ENCODE peak calls at places on chromosomes 16 and 17, in five cellular contexts. One of them, this sample, is unnamed.

GRCh38 chr17:31902693-31903092 is 1.2 kb upstream of the UTP6 start:
- DNase-seq in A549: no peak
- DNase-seq in M059J: no peak
- DNase-seq in OCI-LY7: no peak
- DNase-seq in fibroblast of the aortic adventitia: no peak
- DNase-seq in this sample: no peak

GRCh38 chr17:16407911-16408588 is 7.3 kb upstream of the TRPV2 start:
- DNase-seq in A549: peak; percentile 60
- DNase-seq in OCI-LY7: peak; percentile 70
- DNase-seq in fibroblast of the aortic adventitia: peak; percentile 62
- DNase-seq in M059J: peak; percentile 61
- DNase-seq in this sample: no peak

GRCh38 chr17:20995873-20996723 is 46.7 kb downstream of the USP22 start:
- DNase-seq in M059J: no peak
- DNase-seq in A549: no peak
- DNase-seq in fibroblast of the aortic adventitia: no peak
- DNase-seq in OCI-LY7: no peak
- DNase-seq in this sample: peak; percentile 14

GRCh38 chr17:82230627-82231311 is 1.9 kb downstream of the SLC16A3 start:
- DNase-seq in A549: peak; percentile 92
- DNase-seq in M059J: peak; percentile 55
- DNase-seq in OCI-LY7: no peak
- DNase-seq in fibroblast of the aortic adventitia: peak; percentile 75
- DNase-seq in this sample: peak; percentile 82

GRCh38 chr16:85610059-85610445 is 3.1 kb upstream of the GSE1 start:
- DNase-seq in M059J: no peak
- DNase-seq in OCI-LY7: no peak
- DNase-seq in fibroblast of the aortic adventitia: no peak
- DNase-seq in A549: no peak
- DNase-seq in this sample: no peak

GRCh38 chr16:16042076-16042475 is 92.7 kb downstream of the ABCC1 start:
- DNase-seq in A549: no peak
- DNase-seq in OCI-LY7: no peak
- DNase-seq in fibroblast of the aortic adventitia: peak; percentile 75
- DNase-seq in M059J: peak; percentile 87
- DNase-seq in this sample: no peak

GRCh38 chr17:869067-869466 is 86.9 kb downstream of the MRM3 start:
- DNase-seq in OCI-LY7: no peak
- DNase-seq in fibroblast of the aortic adventitia: peak; percentile 80
- DNase-seq in A549: no peak
- DNase-seq in M059J: peak; percentile 60
- DNase-seq in this sample: no peak

GRCh38 chr17:72492941-72493340 is 372.1 kb downstream of the SOX9 start:
- DNase-seq in M059J: no peak
- DNase-seq in A549: no peak
- DNase-seq in fibroblast of the aortic adventitia: no peak
- DNase-seq in OCI-LY7: no peak
- DNase-seq in this sample: no peak

GRCh38 chr17:3469529-3469928 is 2.1 kb downstream of the SPATA22 start:
- DNase-seq in fibroblast of the aortic adventitia: no peak
- DNase-seq in M059J: no peak
- DNase-seq in A549: no peak
- DNase-seq in OCI-LY7: no peak
- DNase-seq in this sample: no peak

GRCh38 chr16:85441189-85441889 is 171.8 kb upstream of the GSE1 start:
- DNase-seq in OCI-LY7: peak; percentile 61
- DNase-seq in fibroblast of the aortic adventitia: no peak
- DNase-seq in M059J: peak; percentile 25
- DNase-seq in A549: peak; percentile 34
- DNase-seq in this sample: no peak

GRCh38 chr17:44956998-44957981 is 9.7 kb upstream of the KIF18B start:
- DNase-seq in fibroblast of the aortic adventitia: no peak
- DNase-seq in M059J: no peak
- DNase-seq in A549: no peak
- DNase-seq in OCI-LY7: no peak
- DNase-seq in this sample: no peak

GRCh38 chr16:9647981-9648701 is 534.1 kb downstream of the GRIN2A start:
- DNase-seq in OCI-LY7: peak; percentile 22
- DNase-seq in fibroblast of the aortic adventitia: peak; percentile 40
- DNase-seq in A549: peak; percentile 37
- DNase-seq in M059J: peak; percentile 46
- DNase-seq in this sample: no peak

GRCh38 chr17:73027130-73027741 is 65.3 kb downstream of the SLC39A11 start:
- DNase-seq in fibroblast of the aortic adventitia: peak; percentile 30
- DNase-seq in OCI-LY7: no peak
- DNase-seq in M059J: no peak
- DNase-seq in A549: no peak
- DNase-seq in this sample: no peak

GRCh38 chr16:84041421-84041820 is 1.2 kb downstream of the SLC38A8 start:
- DNase-seq in OCI-LY7: no peak
- DNase-seq in A549: no peak
- DNase-seq in M059J: no peak
- DNase-seq in fibroblast of the aortic adventitia: no peak
- DNase-seq in this sample: no peak

GRCh38 chr17:69909389-69909788 is 165.6 kb upstream of the KCNJ16 start:
- DNase-seq in M059J: no peak
- DNase-seq in A549: no peak
- DNase-seq in OCI-LY7: no peak
- DNase-seq in fibroblast of the aortic adventitia: no peak
- DNase-seq in this sample: no peak

GRCh38 chr17:63191610-63192009 is 225.6 kb downstream of the TANC2 start:
- DNase-seq in M059J: no peak
- DNase-seq in A549: no peak
- DNase-seq in OCI-LY7: no peak
- DNase-seq in fibroblast of the aortic adventitia: no peak
- DNase-seq in this sample: no peak

GRCh38 chr17:51508048-51508447 is 247.7 kb downstream of the UTP18 start:
- DNase-seq in A549: no peak
- DNase-seq in M059J: no peak
- DNase-seq in OCI-LY7: no peak
- DNase-seq in fibroblast of the aortic adventitia: no peak
- DNase-seq in this sample: no peak

GRCh38 chr16:89350701-89351380 is 133.3 kb downstream of the ZNF778 start:
- DNase-seq in fibroblast of the aortic adventitia: no peak
- DNase-seq in M059J: peak; percentile 36
- DNase-seq in OCI-LY7: no peak
- DNase-seq in A549: no peak
- DNase-seq in this sample: peak; percentile 60

GRCh38 chr16:31265329-31266245 is 5.8 kb downstream of the ITGAM start:
- DNase-seq in fibroblast of the aortic adventitia: peak; percentile 10
- DNase-seq in A549: peak; percentile 85
- DNase-seq in OCI-LY7: no peak
- DNase-seq in M059J: peak; percentile 78
- DNase-seq in this sample: peak; percentile 85

GRCh38 chr16:87409781-87410180 is 17.6 kb downstream of the MAP1LC3B start:
- DNase-seq in A549: no peak
- DNase-seq in OCI-LY7: no peak
- DNase-seq in fibroblast of the aortic adventitia: no peak
- DNase-seq in M059J: no peak
- DNase-seq in this sample: no peak

GRCh38 chr16:73216932-73217331 is 169.0 kb upstream of the ZFHX3 start:
- DNase-seq in A549: no peak
- DNase-seq in OCI-LY7: no peak
- DNase-seq in M059J: no peak
- DNase-seq in fibroblast of the aortic adventitia: no peak
- DNase-seq in this sample: no peak

GRCh38 chr17:67569873-67570272 is 147.9 kb upstream of the NOL11 start:
- DNase-seq in A549: no peak
- DNase-seq in M059J: peak; percentile 31
- DNase-seq in fibroblast of the aortic adventitia: no peak
- DNase-seq in OCI-LY7: no peak
- DNase-seq in this sample: no peak

GRCh38 chr17:31854672-31855071 is 4.4 kb downstream of the COPRS start:
- DNase-seq in OCI-LY7: no peak
- DNase-seq in M059J: no peak
- DNase-seq in fibroblast of the aortic adventitia: peak; percentile 37
- DNase-seq in A549: no peak
- DNase-seq in this sample: no peak

GRCh38 chr17:17815436-17816200 is 21.2 kb downstream of the SREBF1 start:
- DNase-seq in A549: peak; percentile 40
- DNase-seq in fibroblast of the aortic adventitia: no peak
- DNase-seq in M059J: no peak
- DNase-seq in OCI-LY7: no peak
- DNase-seq in this sample: no peak

GRCh38 chr17:77303620-77304019 is 162.9 kb downstream of the SEC14L1 start:
- DNase-seq in OCI-LY7: no peak
- DNase-seq in M059J: peak; percentile 62
- DNase-seq in A549: no peak
- DNase-seq in fibroblast of the aortic adventitia: peak; percentile 29
- DNase-seq in this sample: no peak

GRCh38 chr16:57284206-57284951 is at the start of gene PLLP:
- DNase-seq in OCI-LY7: no peak
- DNase-seq in fibroblast of the aortic adventitia: no peak
- DNase-seq in M059J: peak; percentile 49
- DNase-seq in A549: peak; percentile 53
- DNase-seq in this sample: peak; percentile 69

GRCh38 chr16:15788846-15789239 is 68.0 kb downstream of the MYH11 start:
- DNase-seq in fibroblast of the aortic adventitia: no peak
- DNase-seq in A549: no peak
- DNase-seq in OCI-LY7: no peak
- DNase-seq in M059J: no peak
- DNase-seq in this sample: no peak

GRCh38 chr17:54899721-54900456 is 763 bp upstream of the TOM1L1 start:
- DNase-seq in M059J: no peak
- DNase-seq in OCI-LY7: no peak
- DNase-seq in fibroblast of the aortic adventitia: no peak
- DNase-seq in A549: no peak
- DNase-seq in this sample: no peak

GRCh38 chr16:8714143-8714542 is 39.7 kb downstream of the ABAT start:
- DNase-seq in M059J: no peak
- DNase-seq in fibroblast of the aortic adventitia: no peak
- DNase-seq in A549: no peak
- DNase-seq in OCI-LY7: no peak
- DNase-seq in this sample: no peak

GRCh38 chr16:3094289-3095027 is 4.6 kb downstream of the ZSCAN10 start:
- DNase-seq in fibroblast of the aortic adventitia: peak; percentile 46
- DNase-seq in A549: peak; percentile 69
- DNase-seq in OCI-LY7: peak; percentile 62
- DNase-seq in M059J: peak; percentile 45
- DNase-seq in this sample: peak; percentile 72

GRCh38 chr16:285146-286055 is 2.4 kb downstream of the PDIA2 start:
- DNase-seq in A549: no peak
- DNase-seq in OCI-LY7: no peak
- DNase-seq in M059J: no peak
- DNase-seq in fibroblast of the aortic adventitia: no peak
- DNase-seq in this sample: no peak

GRCh38 chr17:64002658-64003525 is 4.7 kb downstream of the PRR29 start:
- DNase-seq in OCI-LY7: no peak
- DNase-seq in fibroblast of the aortic adventitia: no peak
- DNase-seq in M059J: no peak
- DNase-seq in A549: no peak
- DNase-seq in this sample: no peak

GRCh38 chr17:10114931-10115535 is 83.4 kb downstream of the GAS7 start:
- DNase-seq in OCI-LY7: peak; percentile 4
- DNase-seq in A549: peak; percentile 57
- DNase-seq in fibroblast of the aortic adventitia: peak; percentile 96
- DNase-seq in M059J: peak; percentile 69
- DNase-seq in this sample: peak; percentile 64

GRCh38 chr17:66445229-66445628 is 142.8 kb downstream of the PRKCA start:
- DNase-seq in A549: no peak
- DNase-seq in M059J: no peak
- DNase-seq in fibroblast of the aortic adventitia: no peak
- DNase-seq in OCI-LY7: no peak
- DNase-seq in this sample: no peak

GRCh38 chr17:17684901-17685774 is 3.9 kb downstream of the RAI1 start:
- DNase-seq in OCI-LY7: no peak
- DNase-seq in fibroblast of the aortic adventitia: peak; percentile 58
- DNase-seq in A549: no peak
- DNase-seq in M059J: peak; percentile 58
- DNase-seq in this sample: no peak

GRCh38 chr17:55814377-55814776 is 63.5 kb downstream of the PCTP start:
- DNase-seq in OCI-LY7: no peak
- DNase-seq in A549: peak; percentile 20
- DNase-seq in fibroblast of the aortic adventitia: no peak
- DNase-seq in M059J: peak; percentile 76
- DNase-seq in this sample: no peak

GRCh38 chr16:7452090-7452489 is 119.4 kb downstream of the RBFOX1 start:
- DNase-seq in fibroblast of the aortic adventitia: no peak
- DNase-seq in M059J: no peak
- DNase-seq in A549: no peak
- DNase-seq in OCI-LY7: no peak
- DNase-seq in this sample: no peak

GRCh38 chr17:6548578-6549330 is 7.6 kb downstream of the PITPNM3 start:
- DNase-seq in A549: no peak
- DNase-seq in OCI-LY7: peak; percentile 47
- DNase-seq in fibroblast of the aortic adventitia: no peak
- DNase-seq in M059J: no peak
- DNase-seq in this sample: peak; percentile 39

GRCh38 chr16:1082266-1082951 is 9.9 kb downstream of the SSTR5 start:
- DNase-seq in fibroblast of the aortic adventitia: peak; percentile 3
- DNase-seq in OCI-LY7: no peak
- DNase-seq in A549: no peak
- DNase-seq in M059J: peak; percentile 66
- DNase-seq in this sample: no peak

This sample was measured in activated T-cell treated with anti-CD3 and anti-CD28 coated beads, Interleukin-2, amount 50 U/mL, for 48 hours.